ENCODE peak calls at places on chromosomes 1 and 21, in six cellular contexts. P, F, I, G, W and H are unnamed samples.

GRCh38 chr21:44527983-44528633 is 11.9 kb downstream of the KRTAP10-1 start:
- DNase-seq in P (no peak), F (no peak), I (peak), G (no peak), W (no peak), H (no peak)

GRCh38 chr1:234607091-234608025 is 2.6 kb downstream of the IRF2BP2 start:
- DNase-seq in P (no peak), F (no peak), I (peak), G (no peak), W (no peak), H (no peak)

GRCh38 chr1:154819628-154820590 is 50.2 kb downstream of the KCNN3 start:
- DNase-seq in P (peak), F (no peak), I (peak), G (no peak), W (peak), H (no peak)

GRCh38 chr1:35748326-35748725 is 21.5 kb downstream of the CLSPN start:
- DNase-seq in P (peak), F (no peak), I (no peak), G (no peak), W (peak), H (no peak)

GRCh38 chr1:235442788-235443429 is 61.3 kb downstream of the B3GALNT2 start:
- DNase-seq in P (peak), F (peak), I (no peak), G (peak), W (peak), H (peak)

GRCh38 chr1:153968000-153968363 is 280 bp downstream of the CREB3L4 start:
- DNase-seq in P (peak), F (no peak), I (peak), G (no peak), W (no peak), H (no peak)

GRCh38 chr21:44761011-44761729 is 40.5 kb downstream of the UBE2G2 start:
- DNase-seq in P (peak), F (no peak), I (no peak), G (no peak), W (peak), H (no peak)

GRCh38 chr1:184385863-184386262 is 966 bp upstream of the C1orf21 start:
- DNase-seq in P (no peak), F (no peak), I (no peak), G (no peak), W (no peak), H (no peak)

GRCh38 chr1:93972341-93972740 is 63.1 kb upstream of the GCLM start:
- DNase-seq in P (no peak), F (no peak), I (no peak), G (no peak), W (no peak), H (no peak)

GRCh38 chr1:181089777-181090505 is 1.4 kb downstream of the IER5 start:
- DNase-seq in P (peak), F (no peak), I (peak), G (no peak), W (peak), H (no peak)

GRCh38 chr1:235675152-235675890 is 25.7 kb upstream of the GNG4 start:
- DNase-seq in P (no peak), F (no peak), I (no peak), G (no peak), W (peak), H (peak)

GRCh38 chr1:171717080-171717479 is 24.8 kb downstream of the VAMP4 start:
- DNase-seq in P (no peak), F (peak), I (no peak), G (no peak), W (peak), H (no peak)

GRCh38 chr1:205500240-205501218 is 3.9 kb upstream of the CDK18 start:
- DNase-seq in P (no peak), F (no peak), I (no peak), G (no peak), W (peak), H (no peak)

GRCh38 chr1:47569261-47569660 is 131.4 kb downstream of the FOXD2 start:
- DNase-seq in P (no peak), F (no peak), I (no peak), G (no peak), W (no peak), H (no peak)

GRCh38 chr1:47568763-47569162 is 130.9 kb downstream of the FOXD2 start:
- DNase-seq in P (no peak), F (no peak), I (no peak), G (no peak), W (no peak), H (no peak)

GRCh38 chr1:47571161-47571560 is 133.3 kb downstream of the FOXD2 start:
- DNase-seq in P (no peak), F (no peak), I (no peak), G (no peak), W (no peak), H (no peak)

GRCh38 chr1:47571952-47572351 is 134.1 kb downstream of the FOXD2 start:
- DNase-seq in P (no peak), F (no peak), I (no peak), G (no peak), W (no peak), H (no peak)

DNA sequence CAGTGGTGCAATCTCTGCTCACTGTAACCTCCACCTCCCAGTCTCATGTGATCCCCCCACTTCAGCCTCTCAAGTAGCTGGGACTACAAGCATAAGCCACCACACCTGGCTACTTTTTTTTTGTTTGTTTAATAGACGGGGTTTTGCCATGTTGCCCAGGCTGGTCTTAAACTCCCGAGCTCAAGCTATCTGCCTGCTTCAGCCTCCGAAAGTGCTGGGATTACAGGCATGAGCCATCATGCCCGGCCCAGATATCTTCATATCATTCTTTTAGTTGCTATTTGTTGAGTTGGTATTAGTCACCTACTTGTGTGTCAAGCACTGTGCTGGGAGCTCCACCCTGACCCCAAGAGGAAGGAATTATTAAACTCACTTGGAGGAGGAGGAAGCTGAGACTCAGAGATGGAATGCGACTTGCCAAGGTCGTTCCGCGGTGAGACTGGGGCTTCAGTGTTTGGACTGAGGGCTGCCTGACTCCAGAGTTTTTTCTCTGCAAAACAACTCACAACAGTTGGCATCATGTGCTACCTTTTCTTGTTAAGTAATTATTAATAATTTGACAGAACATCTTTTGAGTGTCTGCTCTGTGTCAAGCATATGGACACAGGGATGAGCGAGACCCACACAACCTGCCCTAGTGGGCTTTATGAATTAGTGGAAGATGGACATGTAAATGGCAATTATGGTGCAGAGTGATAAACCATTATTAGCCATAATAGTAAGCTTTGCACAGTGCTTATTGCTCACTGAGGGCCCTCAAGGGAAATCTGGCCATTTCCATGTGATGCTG is 132.0 kb downstream of the FOXD2 start:
- DNase-seq in P (peak), F (peak), I (peak), G (peak), W (peak), H (peak)
- TF ChIP-seq CTCF in P (peak), F (peak), I (peak), G (peak), W (peak), H (peak)

GRCh38 chr1:147245586-147246021 is 3.1 kb downstream of the CHD1L start:
- DNase-seq in P (no peak), F (no peak), I (no peak), G (no peak), W (no peak), H (no peak)

GRCh38 chr1:147247656-147248238 is 5.3 kb downstream of the CHD1L start:
- DNase-seq in P (no peak), F (no peak), I (no peak), G (no peak), W (no peak), H (no peak)

GRCh38 chr1:147246910-147247655 is 4.6 kb downstream of the CHD1L start:
- DNase-seq in P (no peak), F (no peak), I (no peak), G (no peak), W (no peak), H (no peak)

GRCh38 chr1:147245129-147245528 is 2.6 kb downstream of the CHD1L start:
- DNase-seq in P (no peak), F (no peak), I (no peak), G (no peak), W (no peak), H (no peak)

DNA sequence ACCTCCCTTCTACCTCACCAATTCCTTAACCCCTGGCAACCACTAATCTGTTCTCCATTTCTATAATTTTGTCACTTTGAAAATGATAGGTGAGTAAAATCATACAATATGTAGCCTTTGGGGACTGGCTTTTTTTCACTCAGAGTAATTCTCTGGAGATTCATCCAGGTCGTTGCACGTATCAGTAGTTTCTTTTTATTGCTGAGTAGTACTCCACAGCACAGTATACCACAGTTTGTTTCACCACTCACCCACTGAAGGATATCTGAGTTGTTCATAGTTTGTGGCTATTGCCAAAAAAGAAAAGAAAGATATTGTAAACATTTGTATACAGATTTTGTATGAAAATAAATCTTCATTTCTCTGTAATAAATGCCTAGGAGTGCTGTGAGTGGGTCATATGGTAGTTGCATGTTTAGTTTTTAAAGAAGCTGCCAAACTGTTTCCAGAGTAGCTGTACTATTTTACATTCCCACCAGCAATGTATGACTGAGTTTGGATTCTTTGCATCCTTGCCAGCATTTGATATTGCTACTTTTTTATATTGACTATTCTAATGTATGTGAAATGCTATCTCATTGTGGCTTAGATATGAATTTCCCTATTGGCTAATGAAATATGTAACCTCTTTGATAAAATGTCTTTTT is 3.7 kb downstream of the CHD1L start:
- DNase-seq in P (no peak), F (no peak), I (no peak), G (no peak), W (no peak), H (no peak)
- H3K4me3 ChIP-seq in P (no peak), F (no peak), I (no peak), G (no peak), W (no peak), H (no peak)

DNA sequence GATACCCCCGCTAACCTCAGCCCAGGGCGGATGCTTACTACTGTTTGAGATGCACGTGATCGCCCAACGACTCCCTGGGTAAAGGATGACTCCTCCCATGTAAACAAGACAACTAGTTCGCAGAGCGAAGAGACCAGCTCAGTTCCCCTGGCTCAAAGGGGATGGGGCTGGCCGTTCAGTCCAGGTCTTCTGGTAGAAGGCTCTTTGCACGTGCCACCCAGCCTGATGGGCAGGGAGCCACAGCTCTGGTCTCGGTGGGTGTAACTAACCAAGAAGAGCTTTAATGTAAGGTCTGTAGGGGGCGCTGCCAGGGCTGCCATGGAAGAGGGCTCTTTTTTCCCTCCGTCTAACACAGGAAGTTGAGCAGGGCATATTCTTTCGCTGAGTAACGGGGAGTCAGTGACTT is 49.4 kb upstream of the PARP1 start:
- DNase-seq in P (no peak), F (no peak), I (no peak), G (no peak), W (no peak), H (no peak)
- TF ChIP-seq CTCF in P (no peak), F (no peak), I (peak), G (no peak), W (peak), H (peak)

DNA sequence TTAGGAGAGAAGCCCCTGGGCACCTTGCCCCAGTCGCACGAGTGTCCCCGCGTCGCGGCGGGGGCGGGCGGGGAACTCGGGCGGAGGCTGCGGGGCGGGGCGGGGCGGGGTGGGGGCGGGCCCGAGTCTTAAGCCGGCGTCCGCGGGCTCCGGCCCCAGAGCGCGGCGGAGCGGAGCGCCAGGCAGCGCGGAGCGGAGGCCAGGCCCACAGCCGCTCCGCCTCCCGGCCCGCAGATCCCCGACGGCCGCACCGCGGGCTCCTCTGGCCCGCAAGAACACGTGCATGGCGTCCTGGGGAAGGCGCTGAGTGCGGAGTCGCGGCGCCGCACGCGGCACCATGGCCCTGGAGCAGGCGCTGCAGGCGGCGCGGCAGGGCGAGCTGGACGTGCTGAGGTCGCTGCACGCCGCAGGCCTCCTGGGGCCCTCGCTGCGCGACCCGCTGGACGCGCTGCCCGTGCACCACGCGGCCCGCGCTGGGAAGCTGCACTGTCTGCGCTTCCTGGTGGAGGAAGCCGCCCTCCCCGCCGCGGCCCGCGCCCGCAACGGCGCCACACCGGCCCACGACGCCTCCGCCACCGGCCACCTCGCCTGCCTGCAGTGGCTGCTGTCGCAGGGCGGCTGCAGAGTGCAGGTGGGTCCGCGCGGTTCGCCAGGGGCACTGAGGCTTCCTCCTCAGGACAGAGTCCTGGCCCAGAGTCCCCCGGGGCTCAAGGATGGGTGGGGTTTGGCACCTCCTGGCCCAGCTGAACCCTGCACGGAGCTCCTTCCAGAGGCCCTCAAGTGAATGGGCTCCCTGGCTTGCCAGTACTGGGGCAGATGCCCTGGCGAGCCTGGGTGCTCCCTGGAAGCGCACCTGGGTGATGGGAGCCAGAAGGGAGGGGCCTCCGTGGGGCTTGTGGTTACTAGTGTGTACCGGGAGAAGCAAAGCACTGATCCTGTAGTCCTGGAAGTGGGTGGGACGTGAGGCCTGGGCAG is at the start of gene ESPN:
- DNase-seq in P (no peak), F (no peak), I (no peak), G (no peak), W (no peak), H (no peak)
- H3K4me3 ChIP-seq in P (no peak), F (no peak), I (no peak), G (no peak), W (peak), H (no peak)

GRCh38 chr21:39445339-39446269 is at the start of gene LCA5L:
- DNase-seq in P (peak), F (peak), I (peak), G (peak), W (peak), H (peak)
- TF ChIP-seq CTCF in P (no peak), F (peak), I (no peak), G (peak), W (peak), H (no peak)

DNA sequence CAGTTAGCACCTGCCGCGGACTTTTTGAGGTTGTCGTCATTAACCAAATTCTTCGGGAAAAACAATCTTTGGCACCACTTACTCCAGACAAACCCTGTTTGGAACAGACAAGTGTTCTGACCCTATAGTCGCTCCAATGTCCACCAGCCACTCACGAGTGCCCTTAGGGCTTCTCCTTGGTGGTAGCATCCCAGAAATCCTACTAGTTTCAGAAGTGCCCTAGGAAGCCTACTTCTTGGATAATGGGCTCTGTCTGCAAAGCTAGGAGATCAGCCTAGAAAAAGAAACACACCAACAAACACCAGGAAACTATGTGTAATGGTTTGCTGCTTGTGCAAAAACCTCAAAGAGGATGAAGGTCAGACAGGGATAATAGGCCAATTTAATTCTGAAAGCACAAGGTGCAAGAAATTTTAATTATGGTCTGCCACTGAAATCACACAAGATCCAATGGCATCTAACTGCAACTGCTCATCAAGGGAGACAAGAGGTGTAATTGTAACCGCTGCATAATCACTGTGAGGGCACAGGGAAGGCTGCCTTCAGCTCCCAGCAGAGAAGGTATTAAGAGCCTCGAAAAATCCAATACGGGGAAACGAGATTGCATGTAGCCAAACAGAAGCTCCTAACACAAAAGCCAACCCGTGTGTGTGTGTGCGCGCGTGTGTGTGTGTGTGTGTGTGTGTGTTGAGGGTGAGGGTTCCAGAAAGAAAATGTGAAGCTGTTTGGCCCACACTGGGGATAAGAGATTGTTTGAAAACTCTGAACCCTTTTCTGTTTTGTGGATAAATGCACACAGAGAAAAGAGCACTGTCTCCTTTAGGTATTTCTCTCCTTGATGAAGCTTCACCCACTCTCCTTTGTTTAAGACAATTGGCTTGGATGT is 2.2 kb downstream of the WLS start:
- DNase-seq in P (no peak), F (no peak), I (no peak), G (no peak), W (no peak), H (no peak)
- H3K4me3 ChIP-seq in P (no peak), F (peak), I (peak), G (peak), W (peak), H (peak)

DNA sequence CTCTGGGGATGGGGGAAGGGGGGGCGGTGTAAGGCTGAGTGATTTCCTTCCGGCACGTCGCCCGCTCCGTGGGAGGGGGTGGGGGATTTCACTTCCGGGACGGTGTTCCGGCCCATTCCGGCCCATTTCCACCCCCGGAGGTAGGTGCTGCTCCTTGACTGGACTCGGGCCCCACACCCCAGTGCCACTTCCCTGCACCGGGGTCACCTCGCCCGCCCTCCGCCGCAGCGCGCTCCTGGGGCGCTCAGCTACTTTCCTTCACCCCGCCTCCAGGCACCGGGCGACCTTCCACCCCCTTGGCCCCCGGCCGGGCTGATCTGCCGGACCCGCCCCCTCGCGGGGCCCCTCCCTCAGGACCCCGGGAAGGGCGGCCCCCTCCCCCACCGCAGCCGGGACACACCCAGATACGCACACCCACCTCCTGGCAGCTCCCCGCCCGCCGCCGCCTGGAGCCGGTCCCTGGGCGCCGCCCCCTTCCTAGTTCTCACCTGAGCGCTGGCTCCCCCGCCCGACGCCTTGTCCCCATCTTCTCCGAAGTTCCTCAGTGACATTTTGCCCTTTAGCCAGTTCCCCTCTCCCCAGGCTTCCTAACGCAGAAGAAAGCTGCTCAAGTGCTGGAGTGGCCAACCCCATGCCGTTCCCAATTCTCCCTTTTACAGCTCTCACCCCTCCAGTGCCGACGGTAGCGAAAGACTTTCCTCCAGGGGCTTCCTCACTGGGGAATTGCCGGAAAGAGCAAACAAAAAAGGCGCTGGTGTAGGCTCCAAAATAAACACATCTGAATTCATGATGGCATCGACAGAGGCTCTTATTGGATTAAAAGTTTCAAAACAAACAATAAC is at the start of gene ZBTB37:
- DNase-seq in P (peak), F (no peak), I (peak), G (no peak), W (peak), H (no peak)
- TF ChIP-seq CTCF in P (no peak), F (no peak), I (no peak), G (no peak), W (peak), H (no peak)

GRCh38 chr1:239912471-239912870 is 179.2 kb upstream of the FMN2 start:
- DNase-seq in P (no peak), F (no peak), I (no peak), G (no peak), W (peak), H (no peak)

GRCh38 chr1:239918633-239919032 is 173.1 kb upstream of the FMN2 start:
- DNase-seq in P (no peak), F (no peak), I (no peak), G (no peak), W (no peak), H (no peak)

GRCh38 chr1:239909894-239910293 is 181.8 kb upstream of the FMN2 start:
- DNase-seq in P (no peak), F (peak), I (peak), G (no peak), W (peak), H (no peak)

GRCh38 chr1:239913141-239913585 is 178.5 kb upstream of the FMN2 start:
- DNase-seq in P (no peak), F (no peak), I (no peak), G (no peak), W (peak), H (no peak)

GRCh38 chr1:239914827-239915231 is 176.9 kb upstream of the FMN2 start:
- DNase-seq in P (no peak), F (peak), I (no peak), G (peak), W (peak), H (peak)
- H3K4me3 ChIP-seq in P (no peak), F (no peak), I (no peak), G (no peak), W (no peak), H (no peak)